ENCODE peak calls at places on chromosomes 3 and 15, in four cellular contexts. J is K562, B is HepG2, P is GM12878. C is an unnamed sample.

GRCh38 chr15:62412634-62413033 is 247.5 kb upstream of the C2CD4B start:
- DNase-seq in J (no peak), P (no peak), B (no peak), C (no peak)

GRCh38 chr15:65818927-65819562 is 27.0 kb upstream of the DENND4A start:
- DNase-seq in J (peak; percentile 41), B (no peak), P (peak; percentile 78), C (no peak)

GRCh38 chr15:99187886-99188285 is 61.5 kb downstream of the TTC23 start:
- DNase-seq in P (no peak), J (no peak), B (no peak), C (no peak)

GRCh38 chr15:38201714-38202113 is 50.9 kb upstream of the SPRED1 start:
- DNase-seq in J (no peak), B (peak; percentile 10), P (no peak), C (no peak)

GRCh38 chr3:194083253-194084224 is 52.4 kb upstream of the HES1 start:
- DNase-seq in P (no peak), B (no peak), J (peak; percentile 67), C (no peak)

GRCh38 chr3:161371441-161372320 is at the start of gene SPTSSB:
- DNase-seq in J (no peak), B (peak; percentile 42), P (no peak), C (peak; percentile 59)

GRCh38 chr3:181913254-181913653 is 201.5 kb downstream of the SOX2 start:
- DNase-seq in B (no peak), J (no peak), P (no peak), C (no peak)

GRCh38 chr3:114362815-114363214 is 69.0 kb downstream of the TIGIT start:
- DNase-seq in B (peak; percentile 11), P (no peak), J (peak; percentile 5), C (peak; percentile 14)

GRCh38 chr15:31458591-31458990 is 132.0 kb downstream of the KLF13 start:
- DNase-seq in J (no peak), B (no peak), P (no peak), C (no peak)

GRCh38 chr3:185677146-185677829 is 91.2 kb downstream of the SENP2 start:
- DNase-seq in J (peak; percentile 60), P (no peak), B (peak; percentile 56), C (peak; percentile 57)

GRCh38 chr3:72078661-72079368 is 293.9 kb upstream of the PROK2 start:
- DNase-seq in B (no peak), J (no peak), P (peak; percentile 71), C (no peak)

GRCh38 chr15:68408526-68408925 is 23.4 kb downstream of the ITGA11 start:
- DNase-seq in B (no peak), P (no peak), J (no peak), C (no peak)

GRCh38 chr3:7781395-7781794 is 720.2 kb upstream of the LMCD1 start:
- DNase-seq in J (no peak), B (no peak), P (no peak), C (no peak)

GRCh38 chr3:151345854-151346253 is 16.5 kb upstream of the P2RY13 start:
- DNase-seq in J (no peak), P (no peak), B (no peak), C (no peak)

GRCh38 chr3:141401584-141402475 is 33.5 kb downstream of the ZBTB38 start:
- DNase-seq in J (no peak), P (no peak), B (no peak), C (peak; percentile 58)

GRCh38 chr3:14142567-14143270 is 17.9 kb downstream of the TMEM43 start:
- DNase-seq in J (no peak), B (no peak), P (no peak), C (no peak)

DNA sequence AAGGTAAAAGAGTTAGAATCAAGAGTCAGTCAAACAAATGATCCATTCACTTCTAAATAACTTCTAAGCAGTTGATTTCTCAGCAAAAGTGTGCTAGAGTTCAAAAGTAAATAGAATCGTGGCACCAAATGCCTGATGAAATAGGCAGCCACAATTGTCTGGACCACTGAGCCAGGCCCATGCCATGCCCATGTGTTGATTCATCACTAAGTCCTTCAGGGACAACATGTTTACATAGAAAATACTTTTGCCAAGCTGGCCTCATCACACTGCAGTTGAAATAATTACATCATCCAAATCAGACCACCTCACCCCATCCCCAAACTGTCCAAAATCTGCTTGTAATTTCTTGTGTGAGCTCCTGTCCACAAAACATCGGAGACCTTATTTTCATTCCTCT is 216.3 kb downstream of the IGSF11 start:
- DNase-seq in P (no peak), B (peak; percentile 5), J (no peak), C (no peak)
- TF ChIP-seq FOXK2 in P (no peak), B (no peak), J (no peak), C (no peak)

GRCh38 chr3:88235102-88235501 is 85.3 kb downstream of the C3orf38 start:
- DNase-seq in B (no peak), J (no peak), P (no peak), C (no peak)
- TF ChIP-seq FOXK2 in B (no peak), J (no peak), P (no peak), C (no peak)

DNA sequence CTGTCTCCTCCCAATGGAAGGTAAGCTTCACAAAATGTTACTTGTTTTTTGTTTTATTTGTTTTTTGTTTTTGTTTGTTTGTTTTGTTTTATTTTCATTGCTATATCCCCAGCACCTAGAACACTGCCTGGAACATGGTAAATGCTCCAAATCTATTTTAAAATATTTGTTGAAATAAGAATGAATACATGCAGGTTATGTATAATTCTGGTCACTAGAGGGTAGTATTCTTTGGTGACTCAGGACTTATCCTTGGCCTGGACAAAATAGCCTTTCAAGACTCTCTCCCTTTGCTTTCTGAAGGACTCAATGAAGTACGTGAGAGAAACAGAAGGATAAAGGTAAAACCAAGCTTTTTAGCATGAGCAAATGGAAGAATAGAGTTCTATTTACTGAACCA is 46.9 kb upstream of the PPP2R3A start:
- DNase-seq in P (no peak), J (no peak), B (peak; percentile 7), C (peak; percentile 28)
- TF ChIP-seq FOXK2 in P (no peak), J (no peak), B (no peak), C (no peak)

GRCh38 chr3:54146383-54147239 is 24.3 kb downstream of the CACNA2D3 start:
- DNase-seq in J (peak; percentile 13), B (peak; percentile 25), P (no peak), C (peak; percentile 78)
- TF ChIP-seq FOXK2 in J (no peak), B (no peak), P (no peak), C (no peak)

DNA sequence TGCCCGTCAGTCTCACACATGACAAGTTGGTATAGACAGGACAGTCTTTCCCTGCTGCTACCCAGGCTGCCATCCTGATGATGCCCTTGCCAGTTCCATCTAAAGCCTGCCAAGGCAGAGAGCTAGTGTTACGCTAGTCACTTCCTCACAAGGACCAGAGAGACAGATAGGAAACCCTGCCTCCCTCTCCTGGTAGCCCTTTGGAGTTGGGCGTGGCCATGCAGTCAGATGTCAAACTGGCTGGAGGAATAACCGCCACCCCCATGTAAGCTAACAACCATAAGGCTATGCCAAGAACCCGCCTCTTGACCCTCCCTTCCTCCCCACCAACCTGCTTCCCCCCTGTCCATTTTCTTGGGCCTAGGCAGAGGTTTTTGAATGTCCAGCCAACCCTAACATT is 2.8 kb downstream of the TMEM115 start:
- DNase-seq in J (peak; percentile 38), B (no peak), P (no peak), C (no peak)
- TF ChIP-seq FOXK2 in J (no peak), B (no peak), P (no peak), C (no peak)

GRCh38 chr15:64782751-64783150 is 7.4 kb upstream of the RBPMS2 start:
- DNase-seq in B (no peak), P (no peak), J (no peak), C (no peak)

GRCh38 chr15:64779024-64779423 is 3.6 kb upstream of the RBPMS2 start:
- DNase-seq in B (no peak), P (no peak), J (no peak), C (no peak)

GRCh38 chr15:64779630-64780029 is 4.2 kb upstream of the RBPMS2 start:
- DNase-seq in P (no peak), J (no peak), B (no peak), C (no peak)

GRCh38 chr15:64781299-64781698 is 5.9 kb upstream of the RBPMS2 start:
- DNase-seq in B (no peak), P (no peak), J (no peak), C (no peak)

GRCh38 chr15:64780600-64781156 is 5.3 kb upstream of the RBPMS2 start:
- DNase-seq in B (no peak), P (no peak), J (no peak), C (no peak)
- TF ChIP-seq FOXK2 in B (no peak), P (no peak), J (no peak), C (no peak)